ENCODE peak calls at places on chromosomes 11 and 22, in seven cellular contexts. One of them, this sample, is unnamed.

GRCh38 chr11:75777461-75778110 is 9.0 kb downstream of the DGAT2 start:
- DNase-seq in HCT116: no peak
- DNase-seq in SK-N-SH: no peak
- DNase-seq in endodermal cell: no peak
- DNase-seq in HepG2: no peak
- DNase-seq in PC-3: peak
- DNase-seq in neural progenitor cell: no peak
- DNase-seq in this sample: peak

GRCh38 chr11:127713226-127713625 is 712.7 kb upstream of the KIRREL3 start:
- DNase-seq in PC-3: no peak
- DNase-seq in HCT116: no peak
- DNase-seq in neural progenitor cell: no peak
- DNase-seq in HepG2: no peak
- DNase-seq in endodermal cell: no peak
- DNase-seq in SK-N-SH: no peak
- DNase-seq in this sample: no peak

GRCh38 chr11:76577199-76577920 is 93.2 kb downstream of the LRRC32 start:
- DNase-seq in SK-N-SH: peak
- DNase-seq in endodermal cell: no peak
- DNase-seq in PC-3: peak
- DNase-seq in HepG2: no peak
- DNase-seq in neural progenitor cell: no peak
- DNase-seq in HCT116: no peak
- DNase-seq in this sample: peak

GRCh38 chr11:14422814-14423182 is 63.8 kb upstream of the RRAS2 start:
- DNase-seq in HepG2: no peak
- DNase-seq in PC-3: no peak
- DNase-seq in SK-N-SH: no peak
- DNase-seq in endodermal cell: no peak
- DNase-seq in neural progenitor cell: no peak
- DNase-seq in HCT116: no peak
- DNase-seq in this sample: no peak

GRCh38 chr11:6414874-6415328 is 4.0 kb downstream of the APBB1 start:
- DNase-seq in neural progenitor cell: no peak
- DNase-seq in PC-3: no peak
- DNase-seq in HepG2: no peak
- DNase-seq in HCT116: no peak
- DNase-seq in endodermal cell: no peak
- DNase-seq in SK-N-SH: no peak
- DNase-seq in this sample: no peak

GRCh38 chr11:78231962-78232459 is 43.3 kb downstream of the USP35 start:
- DNase-seq in HepG2: no peak
- DNase-seq in PC-3: peak
- DNase-seq in SK-N-SH: no peak
- DNase-seq in HCT116: no peak
- DNase-seq in endodermal cell: no peak
- DNase-seq in neural progenitor cell: no peak
- DNase-seq in this sample: no peak

GRCh38 chr22:39800790-39801540 is 92.6 kb downstream of the ENTHD1 start:
- DNase-seq in neural progenitor cell: no peak
- DNase-seq in HCT116: no peak
- DNase-seq in endodermal cell: no peak
- DNase-seq in SK-N-SH: peak
- DNase-seq in PC-3: no peak
- DNase-seq in HepG2: no peak
- DNase-seq in this sample: no peak

GRCh38 chr11:63923319-63923718 is 6.4 kb upstream of the RCOR2 start:
- DNase-seq in HCT116: no peak
- DNase-seq in neural progenitor cell: no peak
- DNase-seq in HepG2: no peak
- DNase-seq in SK-N-SH: no peak
- DNase-seq in PC-3: no peak
- DNase-seq in endodermal cell: no peak
- DNase-seq in this sample: no peak

GRCh38 chr22:27139935-27140493 is 482.6 kb downstream of the MIAT start:
- DNase-seq in endodermal cell: no peak
- DNase-seq in PC-3: no peak
- DNase-seq in neural progenitor cell: peak
- DNase-seq in HepG2: no peak
- DNase-seq in SK-N-SH: peak
- DNase-seq in HCT116: no peak
- DNase-seq in this sample: no peak

GRCh38 chr22:23263651-23264555 is 83.6 kb downstream of the BCR start:
- DNase-seq in PC-3: no peak
- DNase-seq in endodermal cell: no peak
- DNase-seq in neural progenitor cell: no peak
- DNase-seq in SK-N-SH: no peak
- DNase-seq in HCT116: no peak
- DNase-seq in HepG2: no peak
- DNase-seq in this sample: peak

GRCh38 chr11:726278-726915 is 20.4 kb downstream of the EPS8L2 start:
- DNase-seq in PC-3: no peak
- DNase-seq in HepG2: no peak
- DNase-seq in neural progenitor cell: peak
- DNase-seq in endodermal cell: peak
- DNase-seq in HCT116: no peak
- DNase-seq in SK-N-SH: peak
- DNase-seq in this sample: peak

GRCh38 chr11:69391192-69392103 is 90.0 kb upstream of the LINC01488 start:
- DNase-seq in PC-3: no peak
- DNase-seq in SK-N-SH: no peak
- DNase-seq in neural progenitor cell: no peak
- DNase-seq in HCT116: no peak
- DNase-seq in HepG2: no peak
- DNase-seq in endodermal cell: no peak
- DNase-seq in this sample: peak

GRCh38 chr22:19886605-19887250 is 32.1 kb upstream of the GNB1L start:
- DNase-seq in SK-N-SH: no peak
- DNase-seq in neural progenitor cell: no peak
- DNase-seq in PC-3: no peak
- DNase-seq in endodermal cell: peak
- DNase-seq in HepG2: no peak
- DNase-seq in HCT116: no peak
- DNase-seq in this sample: peak

GRCh38 chr22:50620861-50621490 is 7.0 kb downstream of the ARSA start:
- DNase-seq in PC-3: peak
- DNase-seq in SK-N-SH: no peak
- DNase-seq in neural progenitor cell: no peak
- DNase-seq in HCT116: no peak
- DNase-seq in endodermal cell: no peak
- DNase-seq in HepG2: peak
- DNase-seq in this sample: peak

GRCh38 chr11:36016263-36016662 is 72.4 kb downstream of the LDLRAD3 start:
- DNase-seq in HCT116: no peak
- DNase-seq in neural progenitor cell: no peak
- DNase-seq in PC-3: no peak
- DNase-seq in endodermal cell: no peak
- DNase-seq in HepG2: no peak
- DNase-seq in SK-N-SH: no peak
- DNase-seq in this sample: no peak

GRCh38 chr11:80163011-80163410 is 722.2 kb upstream of the TENM4 start:
- DNase-seq in HCT116: no peak
- DNase-seq in neural progenitor cell: no peak
- DNase-seq in HepG2: no peak
- DNase-seq in PC-3: peak
- DNase-seq in SK-N-SH: no peak
- DNase-seq in endodermal cell: no peak
- DNase-seq in this sample: no peak

GRCh38 chr22:48842583-48842945 is 985.1 kb downstream of the BRD1 start:
- DNase-seq in HCT116: no peak
- DNase-seq in endodermal cell: no peak
- DNase-seq in SK-N-SH: no peak
- DNase-seq in neural progenitor cell: no peak
- DNase-seq in HepG2: no peak
- DNase-seq in PC-3: no peak
- DNase-seq in this sample: peak

GRCh38 chr11:64900263-64900678 is 16.7 kb downstream of the ATG2A start:
- DNase-seq in neural progenitor cell: no peak
- DNase-seq in HCT116: no peak
- DNase-seq in SK-N-SH: no peak
- DNase-seq in endodermal cell: no peak
- DNase-seq in PC-3: peak
- DNase-seq in HepG2: no peak
- DNase-seq in this sample: peak

GRCh38 chr11:29260939-29261705 is 755.7 kb downstream of the KCNA4 start:
- DNase-seq in SK-N-SH: no peak
- DNase-seq in neural progenitor cell: no peak
- DNase-seq in HepG2: peak
- DNase-seq in endodermal cell: no peak
- DNase-seq in PC-3: peak
- DNase-seq in HCT116: peak
- DNase-seq in this sample: no peak

GRCh38 chr11:130651266-130651855 is 202.9 kb downstream of the ADAMTS15 start:
- DNase-seq in PC-3: no peak
- DNase-seq in SK-N-SH: no peak
- DNase-seq in HepG2: no peak
- DNase-seq in neural progenitor cell: peak
- DNase-seq in endodermal cell: no peak
- DNase-seq in HCT116: no peak
- DNase-seq in this sample: no peak

GRCh38 chr11:2257023-2257700 is 13.2 kb downstream of the ASCL2 start:
- DNase-seq in PC-3: peak
- DNase-seq in SK-N-SH: no peak
- DNase-seq in HepG2: no peak
- DNase-seq in neural progenitor cell: no peak
- DNase-seq in HCT116: no peak
- DNase-seq in endodermal cell: peak
- DNase-seq in this sample: peak

GRCh38 chr11:1172729-1173117 is 15.0 kb downstream of the MUC5AC start:
- DNase-seq in endodermal cell: no peak
- DNase-seq in PC-3: no peak
- DNase-seq in HCT116: no peak
- DNase-seq in HepG2: no peak
- DNase-seq in SK-N-SH: no peak
- DNase-seq in neural progenitor cell: no peak
- DNase-seq in this sample: peak

GRCh38 chr11:19279455-19279854 is 38.7 kb upstream of the E2F8 start:
- DNase-seq in SK-N-SH: no peak
- DNase-seq in endodermal cell: peak
- DNase-seq in neural progenitor cell: no peak
- DNase-seq in HCT116: peak
- DNase-seq in PC-3: no peak
- DNase-seq in HepG2: no peak
- DNase-seq in this sample: no peak

GRCh38 chr11:19281555-19281954 is 40.8 kb upstream of the E2F8 start:
- DNase-seq in neural progenitor cell: no peak
- DNase-seq in endodermal cell: no peak
- DNase-seq in HepG2: no peak
- DNase-seq in PC-3: no peak
- DNase-seq in HCT116: no peak
- DNase-seq in SK-N-SH: no peak
- DNase-seq in this sample: no peak

GRCh38 chr11:19275496-19275895 is 34.8 kb upstream of the E2F8 start:
- DNase-seq in SK-N-SH: no peak
- DNase-seq in endodermal cell: no peak
- DNase-seq in neural progenitor cell: no peak
- DNase-seq in HepG2: no peak
- DNase-seq in PC-3: peak
- DNase-seq in HCT116: no peak
- DNase-seq in this sample: no peak

GRCh38 chr11:19281041-19281440 is 40.3 kb upstream of the E2F8 start:
- DNase-seq in neural progenitor cell: no peak
- DNase-seq in SK-N-SH: peak
- DNase-seq in endodermal cell: no peak
- DNase-seq in HepG2: no peak
- DNase-seq in PC-3: no peak
- DNase-seq in HCT116: no peak
- DNase-seq in this sample: no peak

GRCh38 chr11:19276859-19277808 is 36.4 kb upstream of the E2F8 start:
- DNase-seq in HCT116: no peak
- DNase-seq in neural progenitor cell: no peak
- DNase-seq in HepG2: peak
- DNase-seq in PC-3: peak
- DNase-seq in endodermal cell: no peak
- DNase-seq in SK-N-SH: no peak
- DNase-seq in this sample: no peak
- TF ChIP-seq CTCF in HCT116: no peak
- TF ChIP-seq CTCF in neural progenitor cell: no peak
- TF ChIP-seq CTCF in HepG2: no peak
- TF ChIP-seq CTCF in PC-3: no peak
- TF ChIP-seq CTCF in endodermal cell: no peak
- TF ChIP-seq CTCF in SK-N-SH: no peak
- TF ChIP-seq CTCF in this sample: no peak

GRCh38 chr11:47186937-47187681 is 875 bp upstream of the PACSIN3 start:
- DNase-seq in SK-N-SH: peak
- DNase-seq in PC-3: no peak
- DNase-seq in endodermal cell: peak
- DNase-seq in HepG2: peak
- DNase-seq in HCT116: no peak
- DNase-seq in neural progenitor cell: peak
- DNase-seq in this sample: no peak
- H3K9ac ChIP-seq in SK-N-SH: peak
- H3K9ac ChIP-seq in PC-3: peak
- H3K9ac ChIP-seq in endodermal cell: peak
- H3K9ac ChIP-seq in HepG2: peak
- H3K9ac ChIP-seq in HCT116: peak
- H3K9ac ChIP-seq in neural progenitor cell: no peak
- H3K9ac ChIP-seq in this sample: peak

GRCh38 chr11:67317365-67318238 is 14.3 kb downstream of the SSH3 start:
- DNase-seq in HCT116: peak
- DNase-seq in SK-N-SH: peak
- DNase-seq in endodermal cell: peak
- DNase-seq in neural progenitor cell: peak
- DNase-seq in HepG2: peak
- DNase-seq in PC-3: peak
- DNase-seq in this sample: peak
- TF ChIP-seq CTCF in HCT116: peak
- TF ChIP-seq CTCF in SK-N-SH: peak
- TF ChIP-seq CTCF in endodermal cell: peak
- TF ChIP-seq CTCF in neural progenitor cell: peak
- TF ChIP-seq CTCF in HepG2: peak
- TF ChIP-seq CTCF in PC-3: peak
- TF ChIP-seq CTCF in this sample: peak

DNA sequence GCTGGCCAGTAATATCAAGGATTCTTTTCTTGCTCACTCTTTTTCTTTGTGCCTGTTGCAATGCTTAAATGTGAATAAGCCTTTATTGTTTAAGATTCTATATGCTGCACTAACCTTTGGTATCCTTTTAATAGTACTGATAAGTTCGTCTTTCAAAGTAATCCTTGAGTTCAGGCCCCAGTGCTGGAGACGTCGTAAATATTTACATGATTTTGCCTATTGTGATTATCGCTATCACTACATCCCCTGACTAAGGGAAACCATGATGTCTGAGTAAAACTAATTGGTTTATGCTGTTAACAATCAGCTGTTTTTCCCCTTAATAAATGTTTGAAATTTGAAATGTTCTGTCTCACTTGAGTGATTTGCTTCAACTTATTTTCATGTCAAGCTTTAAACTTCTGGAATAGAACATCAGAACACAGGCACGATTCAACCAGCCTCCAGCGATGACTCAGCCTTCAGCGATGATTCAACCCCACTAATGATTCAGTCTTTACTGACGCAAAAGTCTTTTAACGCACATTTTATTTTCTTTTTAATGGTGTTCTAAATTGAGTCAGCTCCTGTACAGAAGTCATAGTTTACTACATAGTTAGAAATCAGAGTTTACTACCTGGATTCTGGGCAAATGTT is 3.9 kb downstream of the HTATIP2 start:
- DNase-seq in neural progenitor cell: no peak
- DNase-seq in HepG2: peak
- DNase-seq in endodermal cell: no peak
- DNase-seq in SK-N-SH: no peak
- DNase-seq in PC-3: peak
- DNase-seq in HCT116: peak
- DNase-seq in this sample: no peak
- H3K9ac ChIP-seq in neural progenitor cell: no peak
- H3K9ac ChIP-seq in HepG2: no peak
- H3K9ac ChIP-seq in endodermal cell: no peak
- H3K9ac ChIP-seq in SK-N-SH: no peak
- H3K9ac ChIP-seq in PC-3: peak
- H3K9ac ChIP-seq in HCT116: peak
- H3K9ac ChIP-seq in this sample: no peak

This sample was measured in kidney.